ENCODE peak calls at places on chromosomes 1 and 21, in four cellular contexts. G, J, Y and B are unnamed samples.

GRCh38 chr1:150622219-150622975 is 7.0 kb downstream of the ENSA start:
- DNase-seq in Y (no peak), J (peak), G (peak), B (no peak)

GRCh38 chr21:36203603-36203889 is 46.9 kb downstream of the DOP1B start:
- DNase-seq in Y (peak), G (no peak), J (peak), B (no peak)

GRCh38 chr1:145955436-145955835 is 2.4 kb downstream of the LIX1L start:
- DNase-seq in J (peak), Y (no peak), G (no peak), B (no peak)

GRCh38 chr1:26820784-26821269 is 5.7 kb upstream of the ZDHHC18 start:
- DNase-seq in G (no peak), Y (no peak), J (no peak), B (no peak)

GRCh38 chr1:906532-907420 is 16.9 kb upstream of the SAMD11 start:
- DNase-seq in Y (peak), J (peak), G (peak), B (peak)

GRCh38 chr1:182629674-182630073 is 25.5 kb upstream of the RGS16 start:
- DNase-seq in J (no peak), G (no peak), Y (no peak), B (no peak)

GRCh38 chr1:186255286-186255685 is 119.8 kb downstream of the TPR start:
- DNase-seq in J (no peak), Y (no peak), G (no peak), B (no peak)

GRCh38 chr1:26848947-26849774 is 13.8 kb upstream of the SFN start:
- DNase-seq in J (peak), G (peak), Y (peak), B (peak)

GRCh38 chr1:90836345-90836679 is 119.2 kb upstream of the BARHL2 start:
- DNase-seq in J (no peak), G (no peak), Y (no peak), B (no peak)

GRCh38 chr21:42863504-42863870 is 15.9 kb downstream of the WDR4 start:
- DNase-seq in G (no peak), J (no peak), Y (no peak), B (no peak)

GRCh38 chr21:42864286-42864685 is 15.1 kb downstream of the WDR4 start:
- DNase-seq in J (no peak), Y (no peak), G (no peak), B (no peak)

GRCh38 chr21:42861311-42862122 is 17.8 kb downstream of the WDR4 start:
- DNase-seq in J (no peak), Y (no peak), G (no peak), B (no peak)

GRCh38 chr21:42862123-42862475 is 17.2 kb downstream of the WDR4 start:
- DNase-seq in Y (no peak), G (no peak), J (no peak), B (no peak)

DNA sequence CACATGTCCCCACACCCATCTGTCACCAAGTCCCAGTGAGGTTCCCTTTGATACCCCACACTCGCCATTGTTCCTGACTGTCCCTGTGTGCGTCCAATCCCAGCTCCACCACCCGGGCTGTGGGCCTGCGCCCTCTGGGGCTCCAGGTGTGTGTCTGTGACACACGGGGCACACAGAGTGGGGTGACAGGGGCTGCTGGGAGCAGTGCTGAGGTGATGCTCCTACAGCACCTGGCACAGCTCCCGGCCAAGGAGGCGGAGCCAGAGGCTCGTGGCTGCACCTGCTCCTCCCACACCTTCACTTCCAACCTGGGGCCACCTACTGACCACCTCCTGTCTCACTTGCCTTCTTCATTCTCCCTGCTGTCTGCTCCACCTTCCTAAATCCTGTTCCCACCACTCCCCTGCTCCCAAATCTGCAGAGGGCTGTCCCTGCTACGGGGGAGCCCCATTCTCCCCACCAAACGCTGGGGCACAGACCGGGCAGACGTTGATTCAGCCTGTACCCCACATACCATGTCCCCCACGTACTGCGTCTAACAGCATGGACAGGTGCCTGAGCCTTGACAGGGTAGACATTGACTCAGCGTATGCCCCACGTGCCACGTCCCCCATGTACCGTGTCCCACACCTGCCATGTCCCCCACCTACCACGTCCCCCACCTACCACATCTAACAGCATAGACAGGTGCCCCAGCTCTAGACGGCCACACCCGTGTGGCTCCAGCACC is 16.4 kb downstream of the WDR4 start:
- DNase-seq in J (no peak), G (no peak), Y (no peak), B (peak)
- TF ChIP-seq CTCF in J (no peak), G (no peak), Y (peak), B (no peak)

DNA sequence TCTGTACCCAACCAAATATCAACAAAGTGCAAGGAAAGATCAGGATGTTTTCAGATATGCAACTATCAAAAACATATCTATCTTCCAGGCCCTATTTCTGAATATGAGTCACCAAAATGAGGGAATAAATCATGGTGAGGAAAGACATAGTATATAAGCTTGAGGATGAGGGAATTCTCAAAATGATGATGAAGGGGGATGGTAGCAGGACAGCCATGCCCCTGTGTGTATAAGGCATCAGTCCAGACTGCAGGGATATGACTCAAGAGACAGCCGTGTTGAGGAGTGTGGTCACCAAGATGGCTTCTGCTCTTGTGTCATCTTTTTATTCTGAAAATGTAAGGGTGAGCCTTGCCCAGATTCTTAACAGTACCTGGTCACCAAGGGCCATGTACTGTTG is 4.4 kb upstream of the WDR64 start:
- DNase-seq in J (peak), G (no peak), Y (no peak), B (no peak)
- TF ChIP-seq CTCF in J (no peak), G (no peak), Y (no peak), B (no peak)

GRCh38 chr1:35097224-35097623 is 18.0 kb downstream of the ZMYM1 start:
- DNase-seq in J (no peak), G (no peak), Y (no peak), B (no peak)
- TF ChIP-seq CTCF in J (no peak), G (no peak), Y (no peak), B (no peak)

GRCh38 chr21:44887126-44887806 is 13.8 kb upstream of the PTTG1IP start:
- DNase-seq in J (no peak), Y (no peak), G (no peak), B (no peak)
- TF ChIP-seq CTCF in J (no peak), Y (no peak), G (no peak), B (no peak)